ENCODE peak calls at places on chromosomes 12 and 14, in seven cellular contexts. N is aorta; A is SK-N-SH; E is CD8-positive, alpha-beta memory T cell; O is CD8-positive, alpha-beta T cell; D is AG09309; X is cardiac muscle cell. Z is an unnamed sample.

GRCh38 chr14:64826845-64827244 is 52.9 kb downstream of the SPTB start:
- DNase-seq in N (no peak), A (no peak), E (no peak), O (no peak), D (no peak), X (peak), Z (no peak)

GRCh38 chr14:80679273-80679672 is 262.3 kb downstream of the CEP128 start:
- DNase-seq in N (no peak), A (no peak), E (no peak), O (no peak), D (no peak), X (no peak), Z (no peak)

GRCh38 chr14:65972891-65973290 is 513.3 kb upstream of the CCDC196 start:
- DNase-seq in N (no peak), A (no peak), E (no peak), O (no peak), D (peak), X (peak), Z (no peak)

GRCh38 chr14:90301580-90302181 is 30.1 kb downstream of the NRDE2 start:
- DNase-seq in N (no peak), A (peak), E (peak), O (no peak), D (peak), X (peak), Z (no peak)

GRCh38 chr12:25135531-25136154 is 59.3 kb downstream of the DNAI7 start:
- DNase-seq in N (no peak), A (no peak), E (no peak), O (no peak), D (no peak), X (no peak), Z (no peak)

GRCh38 chr12:94898388-94898787 is 105.1 kb downstream of the NDUFA12 start:
- DNase-seq in N (no peak), A (no peak), E (no peak), O (no peak), D (no peak), X (peak), Z (no peak)

GRCh38 chr12:93202688-93203087 is 175.0 kb upstream of the NUDT4 start:
- DNase-seq in N (no peak), A (no peak), E (no peak), O (no peak), D (no peak), X (no peak), Z (no peak)

GRCh38 chr14:93103392-93104080 is 12.2 kb downstream of the ITPK1 start:
- DNase-seq in N (peak), A (peak), E (peak), O (peak), D (no peak), X (no peak), Z (peak)

GRCh38 chr14:97408937-97409860 is 612.0 kb downstream of the VRK1 start:
- DNase-seq in N (no peak), A (no peak), E (no peak), O (no peak), D (no peak), X (no peak), Z (no peak)

GRCh38 chr12:57243521-57244305 is 7.3 kb downstream of the STAC3 start:
- DNase-seq in N (peak), A (peak), E (peak), O (peak), D (no peak), X (peak), Z (peak)

GRCh38 chr14:98466807-98467206 is 805.2 kb downstream of the BCL11B start:
- DNase-seq in N (no peak), A (no peak), E (no peak), O (no peak), D (no peak), X (no peak), Z (no peak)

GRCh38 chr12:6774557-6775062 is 2.3 kb downstream of the LAG3 start:
- DNase-seq in N (no peak), A (no peak), E (peak), O (peak), D (no peak), X (no peak), Z (no peak)

GRCh38 chr12:13668880-13669279 is 312.5 kb downstream of the GRIN2B start:
- DNase-seq in N (no peak), A (no peak), E (no peak), O (no peak), D (no peak), X (no peak), Z (no peak)

GRCh38 chr14:50530358-50530757 is 2.0 kb downstream of the MAP4K5 start:
- DNase-seq in N (no peak), A (no peak), E (no peak), O (no peak), D (no peak), X (no peak), Z (no peak)

GRCh38 chr12:44000309-44000952 is 164.6 kb downstream of the TMEM117 start:
- DNase-seq in N (peak), A (peak), E (peak), O (no peak), D (peak), X (peak), Z (no peak)

GRCh38 chr12:68240975-68241374 is 12.4 kb downstream of the IL22 start:
- DNase-seq in N (peak), A (no peak), E (peak), O (peak), D (no peak), X (peak), Z (no peak)

GRCh38 chr12:95678684-95679083 is 111.9 kb downstream of the NTN4 start:
- DNase-seq in N (no peak), A (no peak), E (no peak), O (no peak), D (no peak), X (no peak), Z (no peak)

GRCh38 chr14:23984891-23985607 is 3.7 kb upstream of the DHRS4L2 start:
- DNase-seq in N (no peak), A (no peak), E (no peak), O (no peak), D (peak), X (peak), Z (no peak)

GRCh38 chr14:100536721-100537700 is 50.2 kb downstream of the BEGAIN start:
- DNase-seq in N (peak), A (peak), E (no peak), O (no peak), D (no peak), X (no peak), Z (no peak)

GRCh38 chr12:117768860-117769259 is 199.9 kb downstream of the KSR2 start:
- DNase-seq in N (no peak), A (no peak), E (no peak), O (no peak), D (no peak), X (no peak), Z (no peak)

GRCh38 chr12:124391340-124392261 is 96.7 kb downstream of the RFLNA start:
- DNase-seq in N (peak), A (no peak), E (peak), O (peak), D (no peak), X (no peak), Z (peak)

GRCh38 chr12:45989857-45990467 is 412 bp downstream of the SCAF11 start:
- DNase-seq in N (peak), A (peak), E (peak), O (peak), D (no peak), X (peak), Z (peak)

GRCh38 chr14:37051153-37051552 is 121.3 kb downstream of the SLC25A21 start:
- DNase-seq in N (no peak), A (no peak), E (no peak), O (no peak), D (no peak), X (no peak), Z (no peak)

GRCh38 chr14:61589691-61590521 is 105.4 kb upstream of the HIF1A start:
- DNase-seq in N (no peak), A (no peak), E (no peak), O (no peak), D (no peak), X (no peak), Z (no peak)

GRCh38 chr12:104672501-104673265 is 215.9 kb downstream of the CHST11 start:
- DNase-seq in N (peak), A (no peak), E (no peak), O (no peak), D (no peak), X (peak), Z (peak)

GRCh38 chr14:73007835-73008234 is 19.1 kb downstream of the ZFYVE1 start:
- DNase-seq in N (no peak), A (no peak), E (no peak), O (no peak), D (no peak), X (no peak), Z (no peak)

GRCh38 chr14:32726516-32726915 is 212.2 kb upstream of the NPAS3 start:
- DNase-seq in N (no peak), A (no peak), E (no peak), O (no peak), D (no peak), X (no peak), Z (no peak)

GRCh38 chr14:81453166-81453766 is 53.1 kb upstream of the STON2 start:
- DNase-seq in N (no peak), A (peak), E (peak), O (peak), D (peak), X (peak), Z (no peak)

GRCh38 chr12:107219301-107219700 is 126.0 kb upstream of the CRY1 start:
- DNase-seq in N (no peak), A (no peak), E (no peak), O (no peak), D (no peak), X (no peak), Z (no peak)

GRCh38 chr12:109473006-109473405 is 4.1 kb downstream of the KCTD10 start:
- DNase-seq in N (no peak), A (no peak), E (no peak), O (no peak), D (no peak), X (no peak), Z (no peak)

GRCh38 chr14:99687284-99688209 is 3.4 kb downstream of the CYP46A1 start:
- DNase-seq in N (peak), A (no peak), E (peak), O (peak), D (no peak), X (no peak), Z (no peak)

GRCh38 chr12:15322164-15323054 is at the start of gene PTPRO:
- DNase-seq in N (no peak), A (peak), E (no peak), O (no peak), D (no peak), X (peak), Z (no peak)
- H3K4me3 ChIP-seq in N (peak), A (peak), E (no peak), O (no peak), D (peak), X (peak), Z (peak)

DNA sequence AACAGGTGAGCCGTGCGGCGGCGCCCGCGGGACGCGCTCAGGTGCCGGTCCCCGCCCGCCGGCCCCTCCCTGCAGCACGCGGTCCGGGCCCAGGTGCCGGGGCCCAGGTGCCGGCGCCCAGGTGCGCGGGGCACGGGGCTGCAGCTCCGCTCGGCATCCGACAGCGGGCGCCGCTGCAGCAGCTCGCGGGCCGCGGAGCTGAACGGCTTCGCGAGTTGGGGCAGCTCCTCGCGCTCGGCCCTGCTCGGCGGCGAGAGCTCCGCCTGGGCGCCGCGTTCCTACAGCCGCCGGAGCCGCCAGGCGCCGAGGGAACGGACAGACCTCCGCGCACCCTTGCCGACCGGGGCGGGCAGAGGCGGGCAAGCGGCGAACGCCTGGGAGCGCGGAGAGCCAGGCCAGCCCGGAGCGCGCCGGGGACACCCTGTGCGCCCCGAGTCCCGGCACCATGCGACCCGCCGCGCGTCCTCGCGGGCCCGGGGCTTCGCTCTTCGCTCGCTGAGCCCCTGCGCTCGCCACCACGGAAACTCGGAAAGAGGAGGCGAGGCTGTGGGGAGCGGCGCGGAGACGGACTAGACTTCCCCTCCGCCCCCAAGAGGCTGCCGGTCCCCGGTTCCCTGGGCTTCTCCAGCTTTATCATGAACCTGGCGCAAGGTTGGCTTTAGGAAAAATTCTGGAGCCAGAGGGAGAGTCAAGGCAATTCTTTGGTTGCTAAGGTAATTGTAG is at the start of gene RGS6:
- DNase-seq in N (no peak), A (peak), E (peak), O (no peak), D (no peak), X (peak), Z (peak)
- H3K4me3 ChIP-seq in N (peak), A (peak), E (no peak), O (no peak), D (no peak), X (peak), Z (peak)

DNA sequence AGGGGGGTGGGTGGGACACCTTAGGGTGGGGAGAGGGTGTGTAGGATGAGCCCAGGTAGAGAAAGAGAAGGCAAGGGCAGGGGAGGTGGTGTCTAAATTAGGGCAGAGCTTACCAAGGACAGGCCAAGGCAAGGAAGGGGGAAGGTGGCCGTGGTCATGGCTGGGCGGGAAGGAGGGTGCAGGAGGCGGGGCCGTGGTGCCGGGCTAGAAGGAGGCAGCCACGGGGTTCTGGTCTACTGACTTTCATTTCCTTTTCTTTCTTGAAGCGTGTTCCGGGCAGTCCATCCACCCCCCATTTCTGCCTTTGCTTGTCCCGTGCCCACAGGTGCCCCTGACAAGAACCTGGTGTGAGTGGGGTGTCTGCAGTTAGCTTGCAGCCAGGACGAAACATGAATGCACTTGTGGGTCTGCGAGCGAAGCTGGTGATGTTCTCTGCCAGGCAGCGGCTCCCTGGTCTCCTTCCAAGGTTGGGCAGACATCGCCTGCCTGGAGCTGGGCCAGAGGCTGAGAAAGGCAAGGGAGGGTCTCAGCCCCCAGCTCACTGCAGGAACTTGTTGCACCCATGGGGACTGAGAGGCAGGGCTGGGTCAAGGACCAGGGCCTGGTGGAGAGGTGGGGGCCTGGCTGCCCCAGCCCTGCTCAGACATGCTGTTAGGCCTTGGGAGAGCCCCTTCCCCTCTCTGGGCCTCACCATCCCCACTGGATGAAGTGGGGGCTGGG is 58.2 kb downstream of the KIF26A start:
- DNase-seq in N (no peak), A (no peak), E (no peak), O (no peak), D (no peak), X (no peak), Z (no peak)
- H3K4me3 ChIP-seq in N (no peak), A (no peak), E (no peak), O (no peak), D (no peak), X (no peak), Z (no peak)

GRCh38 chr12:119178544-119179334 is at the start of gene HSPB8:
- DNase-seq in N (peak), A (peak), E (no peak), O (no peak), D (no peak), X (peak), Z (peak)
- H3K4me3 ChIP-seq in N (peak), A (peak), E (no peak), O (no peak), D (peak), X (peak), Z (peak)